ENCODE peak calls at places on chromosomes 16 and 17, in five cellular contexts. A is COR-L47; L is activated effector memory CD4-positive, alpha-beta T cell treated with Interleukin-2 at 50 U/mL for 16 hours; H is GM12892; U is tibial nerve. B is an unnamed sample.

GRCh38 chr17:4766199-4766598 is 5.5 kb upstream of the TM4SF5 start:
- DNase-seq in A (no peak), H (no peak), U (no peak), L (no peak), B (no peak)

GRCh38 chr17:61275395-61275794 is 124.2 kb upstream of the TBX2 start:
- DNase-seq in A (no peak), L (no peak), U (no peak), H (no peak), B (no peak)

GRCh38 chr16:72480926-72481325 is 309.0 kb upstream of the PMFBP1 start:
- DNase-seq in H (no peak), L (no peak), A (no peak), U (no peak), B (no peak)

GRCh38 chr17:17994271-17994670 is 21.6 kb downstream of the DRC3 start:
- DNase-seq in L (no peak), A (peak; percentile 29), U (no peak), H (no peak), B (no peak)

GRCh38 chr16:17369441-17369951 is 101.3 kb downstream of the XYLT1 start:
- DNase-seq in U (no peak), A (no peak), L (peak; percentile 76), H (no peak), B (no peak)

GRCh38 chr17:74419862-74420492 is 11.9 kb upstream of the GPRC5C start:
- DNase-seq in H (no peak), A (no peak), U (no peak), L (no peak), B (no peak)

GRCh38 chr17:279776-280175 is 72.8 kb downstream of the RPH3AL start:
- DNase-seq in L (no peak), U (no peak), H (no peak), A (no peak), B (no peak)

GRCh38 chr17:14510136-14510535 is 209.3 kb downstream of the HS3ST3B1 start:
- DNase-seq in A (no peak), U (no peak), L (no peak), H (no peak), B (no peak)

GRCh38 chr16:50607051-50607431 is 58.8 kb downstream of the NKD1 start:
- DNase-seq in L (no peak), H (no peak), A (no peak), U (no peak), B (no peak)

GRCh38 chr16:21720533-21720932 is 56.8 kb downstream of the OTOA start:
- DNase-seq in H (no peak), A (no peak), U (no peak), L (no peak), B (no peak)

GRCh38 chr16:87070657-87071056 is 246.5 kb downstream of the C16orf95 start:
- DNase-seq in U (no peak), H (no peak), A (no peak), L (no peak), B (no peak)

GRCh38 chr16:86566966-86567700 is 504 bp downstream of the FOXC2 start:
- DNase-seq in L (no peak), A (no peak), H (no peak), U (no peak), B (no peak)

GRCh38 chr16:67013823-67014640 is 14.9 kb upstream of the CBFB start:
- DNase-seq in A (peak; percentile 81), H (peak; percentile 58), L (peak; percentile 56), U (peak; percentile 65), B (no peak)

GRCh38 chr16:57756424-57757325 is 21.1 kb downstream of the KATNB1 start:
- DNase-seq in U (no peak), A (no peak), H (no peak), L (no peak), B (no peak)

GRCh38 chr17:19460695-19461094 is 49.7 kb downstream of the RNF112 start:
- DNase-seq in U (no peak), L (no peak), H (no peak), A (no peak), B (no peak)

GRCh38 chr17:34703533-34703932 is 124.2 kb downstream of the TMEM132E start:
- DNase-seq in A (no peak), L (no peak), H (no peak), U (no peak), B (no peak)

GRCh38 chr17:51435641-51436091 is 175.3 kb downstream of the UTP18 start:
- DNase-seq in U (no peak), A (peak; percentile 82), H (no peak), L (peak; percentile 51), B (peak; percentile 94)

GRCh38 chr16:78609542-78610253 is 510.2 kb downstream of the WWOX start:
- DNase-seq in L (no peak), H (no peak), A (no peak), U (no peak), B (no peak)

GRCh38 chr16:57749872-57750452 is 14.4 kb downstream of the KATNB1 start:
- DNase-seq in H (no peak), U (no peak), L (no peak), A (no peak), B (no peak)

GRCh38 chr16:80719573-80719972 is 84.8 kb downstream of the CDYL2 start:
- DNase-seq in L (no peak), H (no peak), U (no peak), A (no peak), B (no peak)